ENCODE peak calls at places on chromosome 10, in ten cellular contexts. S is endothelial cell of umbilical vein, Y is esophagus squamous epithelium, E is upper lobe of right lung, V is coronary artery, D is brain microvascular endothelial cell, Z is suprapubic skin, L is psoas muscle, N is fibroblast of lung, H is AG04450. M is an unnamed sample.

GRCh38 chr10:42977032-42977416 is 99.8 kb upstream of the RET start:
- DNase-seq in S (no peak), Y (no peak), E (no peak), V (no peak), D (no peak), Z (no peak), L (no peak), N (no peak), H (no peak), M (no peak)

GRCh38 chr10:14588084-14588937 is 186.4 kb downstream of the FAM107B start:
- DNase-seq in S (peak), Y (no peak), E (no peak), V (no peak), D (peak), Z (no peak), L (no peak), N (peak), H (peak), M (peak)

GRCh38 chr10:29328988-29329387 is 40.1 kb downstream of the LYZL1 start:
- DNase-seq in S (no peak), Y (no peak), E (no peak), V (no peak), D (peak), Z (no peak), L (peak), N (peak), H (peak), M (peak)

GRCh38 chr10:5234106-5234877 is 37.7 kb downstream of the AKR1C4 start:
- DNase-seq in S (no peak), Y (no peak), E (no peak), V (no peak), D (no peak), Z (no peak), L (no peak), N (peak), H (peak), M (no peak)

GRCh38 chr10:8229153-8229552 is 174.7 kb downstream of the GATA3 start:
- DNase-seq in S (no peak), Y (no peak), E (no peak), V (no peak), D (no peak), Z (no peak), L (no peak), N (no peak), H (no peak), M (no peak)

GRCh38 chr10:3126741-3127342 is 45.7 kb downstream of the PITRM1 start:
- DNase-seq in S (no peak), Y (no peak), E (no peak), V (no peak), D (no peak), Z (no peak), L (peak), N (no peak), H (no peak), M (no peak)

GRCh38 chr10:131549116-131549515 is 237.6 kb upstream of the TCERG1L start:
- DNase-seq in S (no peak), Y (no peak), E (no peak), V (peak), D (no peak), Z (no peak), L (no peak), N (no peak), H (no peak), M (no peak)

GRCh38 chr10:77274046-77274795 is 363.4 kb downstream of the KCNMA1 start:
- DNase-seq in S (no peak), Y (no peak), E (no peak), V (no peak), D (peak), Z (no peak), L (no peak), N (peak), H (no peak), M (no peak)

GRCh38 chr10:110500515-110500905 is 2.8 kb downstream of the DUSP5 start:
- DNase-seq in S (peak), Y (no peak), E (no peak), V (no peak), D (peak), Z (no peak), L (no peak), N (peak), H (no peak), M (peak)

DNA sequence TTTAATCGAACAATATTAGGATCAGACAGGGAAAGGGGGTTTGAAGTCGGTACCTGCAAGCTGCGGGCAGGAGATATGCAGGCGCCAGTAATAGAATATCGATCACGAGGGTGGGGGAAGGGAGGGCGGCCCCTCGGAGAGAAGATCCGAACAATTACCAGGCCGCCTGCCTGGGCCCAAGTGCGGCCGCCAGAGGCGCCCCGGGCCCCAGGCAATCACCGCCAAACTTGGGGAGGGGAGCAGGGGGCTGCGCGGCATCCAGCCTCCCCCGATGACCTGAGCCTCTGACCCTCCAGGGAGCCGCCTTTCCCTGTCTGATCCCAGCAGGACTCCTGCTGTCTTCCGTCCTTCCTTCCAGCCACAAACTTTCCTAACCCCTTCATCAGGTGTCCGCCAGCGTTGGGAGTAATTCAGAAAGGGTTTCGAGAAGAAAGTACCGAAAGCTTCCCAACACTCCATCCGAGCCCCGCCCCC is 1.1 kb downstream of the NKX1-2 start:
- DNase-seq in S (no peak), Y (no peak), E (no peak), V (no peak), D (no peak), Z (no peak), L (no peak), N (no peak), H (no peak), M (no peak)
- H3K4me3 ChIP-seq in S (no peak), Y (no peak), E (no peak), V (peak), D (no peak), Z (peak), L (no peak), N (no peak), H (no peak), M (no peak)

GRCh38 chr10:104209575-104210198 is 22.5 kb downstream of the CFAP43 start:
- DNase-seq in S (peak), Y (no peak), E (no peak), V (no peak), D (peak), Z (no peak), L (no peak), N (peak), H (no peak), M (peak)
- TF ChIP-seq CTCF in S (peak), Y (peak), E (peak), V (no peak), D (peak), Z (peak), L (peak), N (peak), H (peak), M (peak)

GRCh38 chr10:34102237-34102673 is 712.8 kb downstream of the PARD3 start:
- DNase-seq in S (peak), Y (no peak), E (no peak), V (peak), D (peak), Z (peak), L (peak), N (peak), H (no peak), M (no peak)
- H3K4me3 ChIP-seq in S (no peak), Y (no peak), E (no peak), V (peak), D (no peak), Z (no peak), L (peak), N (no peak), H (peak), M (no peak)

GRCh38 chr10:115436999-115437398 is 343.8 kb downstream of the ATRNL1 start:
- DNase-seq in S (no peak), Y (no peak), E (no peak), V (no peak), D (no peak), Z (no peak), L (no peak), N (no peak), H (no peak), M (no peak)

GRCh38 chr10:115441907-115442520 is 348.8 kb downstream of the ATRNL1 start:
- DNase-seq in S (no peak), Y (no peak), E (no peak), V (no peak), D (no peak), Z (no peak), L (no peak), N (peak), H (no peak), M (no peak)
- TF ChIP-seq CTCF in S (no peak), Y (no peak), E (no peak), V (no peak), D (peak), Z (no peak), L (no peak), N (peak), H (peak), M (no peak)

DNA sequence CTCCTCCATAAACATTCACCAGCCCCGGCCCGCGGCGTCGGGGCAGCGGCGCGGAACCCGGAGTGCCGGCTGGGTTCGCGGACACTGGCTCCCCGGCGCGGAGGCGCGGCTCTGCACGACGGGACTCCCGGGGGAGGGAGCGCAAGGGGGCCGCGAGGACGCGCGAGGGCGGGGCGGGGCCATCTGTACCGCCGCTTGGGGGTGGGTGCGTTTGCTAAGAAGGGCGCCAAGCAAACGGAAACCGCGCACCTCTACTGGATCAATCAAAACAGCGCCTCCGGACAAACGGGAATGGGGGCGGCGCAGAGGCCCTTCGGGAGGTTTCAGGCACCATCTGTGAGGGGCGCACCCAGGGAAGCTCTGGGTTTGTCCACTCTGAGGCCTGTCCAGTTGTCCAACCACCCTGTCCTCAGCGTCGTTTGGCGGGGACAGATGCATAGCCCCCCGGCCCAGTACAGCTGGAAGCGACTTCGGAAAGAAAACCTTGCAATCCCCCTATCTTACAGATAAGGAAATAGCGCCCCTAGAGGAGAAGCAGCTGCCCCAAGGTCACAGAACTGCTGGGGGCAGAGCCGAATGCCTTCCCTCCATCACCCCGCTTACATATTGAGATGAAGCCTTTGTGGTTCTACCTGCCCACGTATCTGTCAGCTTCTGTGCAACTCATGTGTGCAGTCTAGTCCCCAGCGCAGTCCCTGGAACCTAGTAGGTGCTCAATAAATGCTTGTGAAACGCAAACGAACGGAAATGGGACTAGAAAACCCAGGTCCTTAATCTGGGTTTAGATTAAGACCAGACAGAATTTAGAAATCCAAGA is 10.7 kb upstream of the SLIT1 start:
- DNase-seq in S (peak), Y (no peak), E (peak), V (no peak), D (peak), Z (no peak), L (peak), N (peak), H (peak), M (peak)
- H3K4me3 ChIP-seq in S (peak), Y (peak), E (peak), V (peak), D (peak), Z (peak), L (peak), N (peak), H (peak), M (peak)

DNA sequence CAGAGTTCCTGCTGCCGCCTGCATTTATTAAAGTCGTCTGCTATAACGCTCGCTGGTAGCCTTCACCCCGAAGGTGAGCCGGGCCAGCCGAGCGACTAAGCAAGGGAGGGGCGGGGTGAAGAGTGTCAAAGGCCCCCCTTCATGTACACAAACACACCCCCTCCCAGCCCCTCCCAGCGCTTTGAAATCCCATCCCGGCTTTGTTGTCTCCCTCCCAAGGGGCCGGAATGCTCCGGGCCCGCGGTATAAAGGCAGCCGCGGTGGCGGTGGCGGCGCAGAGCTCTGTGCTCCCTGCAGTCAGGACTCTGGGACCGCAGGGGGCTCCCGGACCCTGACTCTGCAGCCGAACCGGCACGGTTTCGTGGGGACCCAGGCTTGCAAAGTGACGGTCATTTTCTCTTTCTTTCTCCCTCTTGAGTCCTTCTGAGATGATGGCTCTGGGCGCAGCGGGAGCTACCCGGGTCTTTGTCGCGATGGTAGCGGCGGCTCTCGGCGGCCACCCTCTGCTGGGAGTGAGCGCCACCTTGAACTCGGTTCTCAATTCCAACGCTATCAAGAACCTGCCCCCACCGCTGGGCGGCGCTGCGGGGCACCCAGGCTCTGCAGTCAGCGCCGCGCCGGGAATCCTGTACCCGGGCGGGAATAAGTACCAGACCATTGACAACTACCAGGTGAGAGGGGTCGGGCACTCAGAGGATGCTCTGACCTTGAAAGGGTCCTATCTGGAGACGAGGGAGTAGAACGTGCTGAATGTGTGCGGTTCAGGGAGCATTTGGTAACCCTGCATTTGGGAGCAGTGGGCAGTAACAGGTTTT is at the start of gene DKK1:
- DNase-seq in S (peak), Y (no peak), E (peak), V (no peak), D (peak), Z (peak), L (peak), N (peak), H (no peak), M (peak)
- TF ChIP-seq CTCF in S (peak), Y (no peak), E (peak), V (no peak), D (peak), Z (peak), L (peak), N (peak), H (peak), M (peak)

DNA sequence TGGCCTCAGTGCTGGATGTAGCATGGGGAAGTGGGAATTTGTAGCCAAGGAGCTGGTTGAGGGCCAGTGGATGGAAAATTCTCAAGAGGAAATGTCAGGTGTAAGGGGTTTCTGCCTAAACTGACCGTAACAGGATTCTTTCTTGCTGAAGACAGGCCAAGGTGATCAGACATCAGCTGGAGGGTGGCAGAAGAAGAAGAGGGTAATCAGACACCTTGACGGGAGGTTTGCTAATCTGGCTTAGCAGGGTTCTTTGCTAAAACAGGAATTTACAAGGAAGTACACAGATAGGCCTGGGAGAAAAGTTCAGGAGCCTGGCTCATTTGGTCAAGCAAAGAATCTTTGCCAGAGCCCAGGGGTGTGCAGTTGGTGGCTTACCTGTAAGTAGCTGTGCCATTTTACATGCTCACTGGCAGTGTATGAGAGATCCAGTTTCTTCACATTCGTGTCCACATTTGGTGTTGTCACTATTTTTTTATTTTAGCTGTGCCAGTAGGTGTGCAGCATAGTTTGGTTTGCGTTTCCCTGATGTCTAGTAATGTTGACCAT is 73.7 kb downstream of the BMPR1A start:
- DNase-seq in S (no peak), Y (no peak), E (no peak), V (no peak), D (no peak), Z (no peak), L (no peak), N (no peak), H (no peak), M (no peak)
- H3K4me3 ChIP-seq in S (no peak), Y (no peak), E (no peak), V (no peak), D (no peak), Z (no peak), L (no peak), N (no peak), H (no peak), M (no peak)

GRCh38 chr10:35595106-35595505 is 10.0 kb upstream of the GJD4 start:
- DNase-seq in S (no peak), Y (no peak), E (no peak), V (no peak), D (no peak), Z (no peak), L (no peak), N (no peak), H (no peak), M (no peak)

GRCh38 chr10:35594115-35594849 is 10.9 kb upstream of the GJD4 start:
- DNase-seq in S (no peak), Y (no peak), E (no peak), V (no peak), D (no peak), Z (no peak), L (no peak), N (no peak), H (no peak), M (no peak)

GRCh38 chr10:35592421-35592820 is 12.7 kb upstream of the GJD4 start:
- DNase-seq in S (no peak), Y (no peak), E (no peak), V (no peak), D (no peak), Z (no peak), L (no peak), N (no peak), H (no peak), M (no peak)

GRCh38 chr10:35600193-35600592 is 4.9 kb upstream of the GJD4 start:
- DNase-seq in S (no peak), Y (no peak), E (no peak), V (no peak), D (no peak), Z (no peak), L (no peak), N (no peak), H (no peak), M (no peak)

DNA sequence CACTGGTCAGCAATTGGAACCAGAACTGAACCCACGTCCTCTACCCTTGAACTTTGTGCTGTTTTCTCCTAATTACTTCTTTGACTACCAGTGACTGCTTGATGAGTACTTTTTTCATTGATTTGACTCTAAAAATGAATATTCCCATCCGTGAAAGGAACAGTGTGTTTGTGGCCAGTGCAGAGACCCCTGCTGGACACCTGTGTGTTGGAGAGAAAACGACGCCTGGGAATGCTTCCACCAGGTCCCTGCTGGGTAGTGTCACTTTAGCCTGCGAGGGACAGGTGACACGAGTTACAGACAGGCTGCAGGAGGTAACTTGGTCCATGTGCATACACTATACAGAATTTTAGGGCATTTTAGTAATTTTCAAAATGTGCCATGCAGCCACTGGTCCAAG is 6.8 kb upstream of the GJD4 start:
- DNase-seq in S (peak), Y (no peak), E (no peak), V (no peak), D (no peak), Z (no peak), L (no peak), N (no peak), H (no peak), M (no peak)
- TF ChIP-seq CTCF in S (peak), Y (no peak), E (peak), V (peak), D (peak), Z (no peak), L (peak), N (peak), H (peak), M (peak)

GRCh38 chr10:132929953-132930640 is 12.3 kb downstream of the CFAP46 start:
- DNase-seq in S (no peak), Y (no peak), E (peak), V (no peak), D (no peak), Z (no peak), L (no peak), N (no peak), H (no peak), M (no peak)

GRCh38 chr10:132927824-132928223 is 14.5 kb downstream of the CFAP46 start:
- DNase-seq in S (no peak), Y (no peak), E (no peak), V (no peak), D (no peak), Z (no peak), L (no peak), N (no peak), H (no peak), M (no peak)

GRCh38 chr10:132926777-132927650 is 15.4 kb downstream of the CFAP46 start:
- DNase-seq in S (no peak), Y (no peak), E (peak), V (no peak), D (no peak), Z (no peak), L (no peak), N (no peak), H (no peak), M (no peak)

GRCh38 chr10:132926070-132926469 is 16.3 kb downstream of the CFAP46 start:
- DNase-seq in S (no peak), Y (no peak), E (peak), V (no peak), D (no peak), Z (no peak), L (no peak), N (no peak), H (no peak), M (no peak)

DNA sequence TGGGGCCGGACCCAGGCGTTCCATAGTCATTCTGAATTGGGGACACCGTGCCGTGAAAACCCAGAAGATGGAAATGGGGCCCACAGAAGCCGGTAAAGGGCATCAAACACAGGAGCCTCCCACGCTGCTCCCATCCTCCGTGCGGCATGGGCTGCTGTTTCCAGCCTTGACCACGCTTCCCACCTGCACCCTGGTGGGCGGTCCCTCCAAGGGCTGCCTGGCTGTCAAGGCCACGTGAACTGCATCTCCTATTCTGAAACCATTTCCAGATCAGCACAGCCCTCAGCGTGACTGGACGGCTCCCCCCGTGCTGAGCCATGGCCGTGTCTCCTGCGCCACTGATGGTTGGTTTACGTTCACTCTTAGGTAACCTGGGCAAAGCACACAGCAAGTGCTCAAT is 14.1 kb downstream of the CFAP46 start:
- DNase-seq in S (no peak), Y (no peak), E (no peak), V (no peak), D (no peak), Z (no peak), L (no peak), N (no peak), H (no peak), M (no peak)
- H3K4me3 ChIP-seq in S (no peak), Y (no peak), E (no peak), V (no peak), D (no peak), Z (no peak), L (no peak), N (no peak), H (no peak), M (no peak)

M was measured in astrocyte of the spinal cord.